ENCODE peak calls at places on chromosome X, in eight cellular contexts. D, V, J, I, R, F, W and L are unnamed samples. For H3K9me3, the result is how much of the 10 kb centered on the place peaks cover.

GRCh38 chrX:10360121-10360520 is 203.3 kb downstream of the CLCN4 start:
- DNase-seq in D (no peak), V (no peak), J (no peak), I (no peak), R (peak), F (no peak), W (no peak), L (no peak)

GRCh38 chrX:39477438-39478120 is 620.2 kb downstream of the BCOR start:
- DNase-seq in D (no peak), V (peak), J (no peak), I (no peak), R (no peak), F (no peak), W (no peak), L (peak)

GRCh38 chrX:40734956-40735317 is 405 bp downstream of the MED14 start:
- DNase-seq in D (no peak), V (peak), J (no peak), I (no peak), R (peak), F (no peak), W (no peak), L (peak)

GRCh38 chrX:106481341-106481740 is 130.4 kb upstream of the RADX start:
- DNase-seq in D (peak), V (peak), J (no peak), I (no peak), R (no peak), F (peak), W (no peak), L (peak)

GRCh38 chrX:153549807-153550206 is 32.4 kb downstream of the ATP2B3 start:
- DNase-seq in D (no peak), V (no peak), J (no peak), I (no peak), R (no peak), F (no peak), W (no peak), L (no peak)

GRCh38 chrX:38861489-38861888 is 60.2 kb downstream of the MID1IP1 start:
- DNase-seq in D (no peak), V (no peak), J (no peak), I (no peak), R (no peak), F (no peak), W (no peak), L (no peak)

GRCh38 chrX:11908371-11908770 is 150.3 kb downstream of the MSL3 start:
- DNase-seq in D (no peak), V (peak), J (no peak), I (no peak), R (no peak), F (no peak), W (no peak), L (no peak)

GRCh38 chrX:74218895-74219294 is 85.1 kb upstream of the ZCCHC13 start:
- DNase-seq in D (no peak), V (no peak), J (no peak), I (no peak), R (no peak), F (no peak), W (no peak), L (no peak)

GRCh38 chrX:152905081-152905420 is 7.2 kb downstream of the ZNF185 start:
- DNase-seq in D (no peak), V (no peak), J (no peak), I (no peak), R (no peak), F (no peak), W (peak), L (no peak)

GRCh38 chrX:139890991-139891700 is 41.7 kb downstream of the ATP11C start:
- DNase-seq in D (no peak), V (peak), J (no peak), I (no peak), R (no peak), F (no peak), W (no peak), L (no peak)

GRCh38 chrX:149948001-149948400 is 9.7 kb upstream of the EOLA2 start:
- DNase-seq in D (no peak), V (no peak), J (no peak), I (no peak), R (no peak), F (no peak), W (no peak), L (no peak)

GRCh38 chrX:72100824-72101351 is 30.8 kb downstream of the RTL5 start:
- DNase-seq in D (no peak), V (no peak), J (no peak), I (no peak), R (no peak), F (no peak), W (peak), L (peak)

GRCh38 chrX:57379296-57379695 is 92.8 kb downstream of the FAAH2 start:
- DNase-seq in D (no peak), V (no peak), J (no peak), I (no peak), R (no peak), F (no peak), W (no peak), L (no peak)

GRCh38 chrX:102155806-102156179 is at the start of gene BEX5:
- DNase-seq in D (no peak), V (peak), J (no peak), I (no peak), R (peak), F (no peak), W (peak), L (peak)

GRCh38 chrX:100407784-100408642 is 2.1 kb downstream of the PCDH19 start:
- DNase-seq in D (no peak), V (peak), J (no peak), I (no peak), R (no peak), F (no peak), W (no peak), L (no peak)

GRCh38 chrX:149043401-149043800 is 461.7 kb downstream of the IDS start:
- DNase-seq in D (no peak), V (no peak), J (no peak), I (no peak), R (no peak), F (no peak), W (no peak), L (no peak)

GRCh38 chrX:252421-253291 is 28.5 kb upstream of the PLCXD1 start:
- DNase-seq in D (no peak), V (peak), J (peak), I (no peak), R (peak), F (no peak), W (peak), L (no peak)

GRCh38 chrX:145751943-145752342 is 65.7 kb upstream of the SLITRK2 start:
- DNase-seq in D (no peak), V (no peak), J (no peak), I (no peak), R (no peak), F (no peak), W (no peak), L (no peak)

GRCh38 chrX:123291623-123292022 is 107.5 kb downstream of the GRIA3 start:
- DNase-seq in D (no peak), V (no peak), J (no peak), I (no peak), R (no peak), F (no peak), W (no peak), L (no peak)

DNA sequence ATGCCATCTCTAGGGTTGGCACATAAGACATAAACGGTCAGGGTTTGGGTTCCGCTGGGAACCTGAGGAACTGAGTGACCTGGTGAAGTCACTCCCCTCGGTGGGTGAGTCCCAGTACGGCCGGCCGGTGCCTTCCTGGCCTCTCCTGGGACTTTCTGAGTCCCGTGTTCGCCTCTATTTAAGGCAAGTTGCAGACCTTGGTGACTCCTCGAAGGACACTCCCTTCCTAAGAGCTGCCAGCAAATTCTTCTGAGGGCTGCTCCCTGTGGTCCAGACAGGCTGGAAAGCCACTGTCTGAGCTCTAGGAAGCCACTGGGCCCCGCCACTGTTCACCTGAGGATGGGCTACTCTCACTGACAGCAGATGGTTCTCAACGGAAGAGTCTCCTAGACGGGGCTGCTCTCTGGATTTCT is 16.0 kb downstream of the CTAG1A start:
- DNase-seq in D (no peak), V (no peak), J (no peak), I (no peak), R (no peak), F (no peak), W (no peak), L (no peak)
- H3K9me3 ChIP-seq in D (under half), V (under half), J (under half), I (under half), R (under half), F (under half), W (under half), L (under half)

GRCh38 chrX:8730812-8731578 is 942 bp downstream of the ANOS1 start:
- DNase-seq in D (no peak), V (no peak), J (no peak), I (no peak), R (no peak), F (no peak), W (no peak), L (no peak)

GRCh38 chrX:8728932-8729331 is 3.0 kb downstream of the ANOS1 start:
- DNase-seq in D (no peak), V (no peak), J (no peak), I (no peak), R (no peak), F (no peak), W (no peak), L (no peak)

GRCh38 chrX:8724176-8724757 is 7.7 kb downstream of the ANOS1 start:
- DNase-seq in D (no peak), V (peak), J (no peak), I (no peak), R (no peak), F (no peak), W (no peak), L (no peak)

GRCh38 chrX:8721536-8721935 is 10.4 kb downstream of the ANOS1 start:
- DNase-seq in D (no peak), V (no peak), J (no peak), I (no peak), R (no peak), F (no peak), W (no peak), L (no peak)

GRCh38 chrX:8726031-8726652 is 5.8 kb downstream of the ANOS1 start:
- DNase-seq in D (no peak), V (peak), J (no peak), I (no peak), R (no peak), F (no peak), W (no peak), L (no peak)
- H3K4me3 ChIP-seq in D (no peak), V (no peak), J (no peak), I (no peak), R (no peak), F (no peak), W (no peak), L (no peak)

GRCh38 chrX:64389489-64389888 is 5.8 kb downstream of the MTMR8 start:
- DNase-seq in D (no peak), V (no peak), J (no peak), I (no peak), R (no peak), F (no peak), W (no peak), L (no peak)

GRCh38 chrX:64395568-64395929 is 297 bp upstream of the MTMR8 start:
- DNase-seq in D (no peak), V (no peak), J (no peak), I (no peak), R (no peak), F (no peak), W (no peak), L (no peak)

GRCh38 chrX:64394059-64394873 is 986 bp downstream of the MTMR8 start:
- DNase-seq in D (no peak), V (no peak), J (no peak), I (no peak), R (no peak), F (no peak), W (no peak), L (no peak)

GRCh38 chrX:64398088-64398487 is 2.8 kb upstream of the MTMR8 start:
- DNase-seq in D (no peak), V (no peak), J (no peak), I (no peak), R (no peak), F (no peak), W (no peak), L (no peak)

GRCh38 chrX:64394874-64395567 is at the start of gene MTMR8:
- DNase-seq in D (no peak), V (peak), J (peak), I (peak), R (peak), F (peak), W (peak), L (peak)
- TF ChIP-seq POLR2AphosphoS5 in D (no peak), V (no peak), J (peak), I (no peak), R (no peak), F (peak), W (peak), L (no peak)

GRCh38 chrX:82161195-82161594 is 959.3 kb downstream of the SH3BGRL start:
- DNase-seq in D (no peak), V (no peak), J (no peak), I (no peak), R (no peak), F (no peak), W (no peak), L (no peak)

DNA sequence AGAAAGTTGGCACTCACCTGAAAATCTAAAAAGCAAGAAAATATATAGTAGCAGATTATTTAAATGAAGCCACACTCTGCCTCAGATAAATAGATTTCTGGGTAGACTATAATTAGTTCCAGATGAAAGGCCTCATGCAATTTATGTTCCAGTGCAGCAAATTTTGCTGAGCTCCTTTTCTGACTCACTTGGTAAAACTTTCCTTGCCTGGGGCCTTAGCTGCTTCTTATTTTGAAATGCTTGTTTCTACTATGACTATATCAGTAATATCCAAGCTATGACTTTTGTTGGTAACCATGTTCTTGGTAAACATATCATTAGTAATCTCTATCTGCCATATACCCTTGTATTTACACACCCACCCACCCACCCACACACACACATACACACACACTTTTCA is 961.8 kb downstream of the SH3BGRL start:
- DNase-seq in D (no peak), V (no peak), J (no peak), I (no peak), R (no peak), F (no peak), W (no peak), L (no peak)
- H3K9me3 ChIP-seq in D (under half), V (under half), J (under half), I (under half), R (under half), F (under half), W (under half), L (under half)

DNA sequence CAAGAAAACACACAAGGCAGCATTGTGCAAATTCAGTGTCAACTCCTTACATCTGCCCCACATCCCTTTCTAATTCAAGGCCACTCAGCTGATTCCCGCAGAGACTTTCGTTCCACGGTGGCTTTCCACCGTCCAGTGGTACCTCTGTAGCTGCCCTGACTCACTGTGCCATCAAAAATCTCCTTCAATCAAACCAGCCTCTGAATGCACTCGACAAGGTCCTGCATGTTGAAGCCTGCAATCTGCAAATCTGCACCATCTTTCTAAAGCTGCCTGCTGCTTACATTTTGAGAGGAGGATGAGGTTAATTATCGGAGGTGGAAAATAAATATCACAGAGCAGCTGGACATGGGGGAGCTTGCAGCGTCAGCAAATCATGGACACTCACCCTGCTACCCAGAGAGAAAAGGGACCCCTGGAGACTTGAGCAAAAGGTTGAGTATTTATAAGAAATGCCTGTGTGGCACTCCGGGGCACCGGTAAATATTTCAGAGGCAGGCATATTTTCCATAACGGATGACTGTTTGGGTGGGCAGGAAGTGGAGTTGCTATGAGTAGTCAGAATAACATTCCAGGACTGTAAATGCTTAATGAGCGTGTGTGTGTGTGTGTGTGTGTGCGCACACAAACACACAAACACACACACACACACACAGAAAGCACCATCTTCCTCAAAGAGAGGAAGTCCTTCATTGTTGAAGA is 74.8 kb downstream of the MXRA5 start:
- DNase-seq in D (no peak), V (peak), J (no peak), I (no peak), R (no peak), F (no peak), W (no peak), L (no peak)
- H3K4me3 ChIP-seq in D (peak), V (peak), J (no peak), I (peak), R (no peak), F (no peak), W (peak), L (no peak)

DNA sequence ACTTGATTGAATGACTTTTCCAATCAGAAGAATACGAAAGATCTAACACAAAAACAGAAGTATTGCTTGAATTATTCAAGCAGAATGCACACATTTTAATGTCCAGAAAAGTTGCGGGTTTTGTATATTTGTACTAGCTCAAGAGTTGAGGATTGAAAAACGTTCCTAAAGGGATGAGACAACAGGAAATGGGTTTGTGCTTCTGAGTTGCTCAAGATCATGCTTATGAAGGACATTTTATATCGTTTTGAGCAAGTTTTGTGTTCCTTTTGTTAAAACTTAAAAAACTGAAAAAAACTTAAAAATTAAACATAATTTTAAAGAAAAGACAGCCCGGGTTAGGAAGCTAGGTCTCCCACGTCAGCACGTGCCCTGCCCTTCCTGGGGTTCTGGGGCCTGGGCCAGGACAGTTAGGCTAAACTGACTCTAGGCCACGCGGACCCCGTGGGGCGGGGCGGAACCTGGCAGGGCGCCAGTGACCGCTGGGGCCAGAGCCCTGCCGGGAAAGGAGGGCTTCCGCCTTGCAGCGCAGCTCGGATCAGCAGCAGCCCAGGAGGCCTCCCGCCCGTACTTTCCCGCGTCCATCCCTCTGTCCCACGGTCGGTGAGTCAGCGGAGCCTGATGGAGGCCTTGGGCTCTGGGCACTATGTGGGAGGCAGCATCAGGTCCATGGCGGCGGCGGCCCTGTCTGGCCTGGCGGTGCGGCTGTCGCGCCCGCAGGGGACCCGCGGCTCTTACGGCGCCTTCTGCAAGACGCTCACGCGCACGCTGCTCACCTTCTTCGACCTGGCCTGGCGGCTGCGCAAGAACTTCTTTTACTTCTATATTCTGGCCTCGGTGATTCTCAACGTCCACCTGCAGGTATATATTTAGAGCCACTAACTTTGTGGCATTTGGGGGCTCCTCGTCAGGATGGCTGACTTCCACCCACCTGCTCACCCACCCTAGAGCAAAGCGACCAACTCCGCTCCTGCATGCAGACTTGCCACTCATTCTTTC is at the start of gene SMIM10:
- DNase-seq in D (no peak), V (peak), J (peak), I (peak), R (peak), F (no peak), W (peak), L (peak)
- TF ChIP-seq POLR2AphosphoS5 in D (peak), V (peak), J (peak), I (no peak), R (peak), F (no peak), W (peak), L (peak)